ENCODE peak calls at places on chromosomes 16 and 17, in four cellular contexts. X, F, W and O are unnamed samples.

GRCh38 chr16:50096791-50097190 is 31.0 kb downstream of the HEATR3 start:
- DNase-seq in X (peak; percentile 63), F (no peak), W (no peak), O (no peak)

GRCh38 chr16:86303787-86304685 is 206.3 kb upstream of the FOXF1 start:
- DNase-seq in X (peak; percentile 64), F (no peak), W (no peak), O (no peak)

GRCh38 chr16:18833707-18834505 is 32.6 kb upstream of the ARL6IP1 start:
- DNase-seq in X (no peak), F (no peak), W (no peak), O (no peak)

GRCh38 chr17:75159196-75160031 is 5.1 kb upstream of the JPT1 start:
- DNase-seq in X (peak; percentile 78), F (no peak), W (no peak), O (peak; percentile 68)

GRCh38 chr16:69833791-69834282 is 71.7 kb downstream of the WWP2 start:
- DNase-seq in X (no peak), F (no peak), W (no peak), O (no peak)

GRCh38 chr17:614637-615546 is 99.7 kb downstream of the VPS53 start:
- DNase-seq in X (peak; percentile 72), F (no peak), W (no peak), O (no peak)

GRCh38 chr17:6374761-6375312 is 60.1 kb downstream of the AIPL1 start:
- DNase-seq in X (peak; percentile 61), F (peak; percentile 71), W (peak; percentile 61), O (peak; percentile 49)

GRCh38 chr16:19014456-19014855 is 30.7 kb downstream of the TMC7 start:
- DNase-seq in X (no peak), F (peak; percentile 37), W (no peak), O (peak; percentile 34)

GRCh38 chr17:2844386-2844785 is 48.1 kb downstream of the RAP1GAP2 start:
- DNase-seq in X (peak; percentile 29), F (peak; percentile 61), W (no peak), O (peak; percentile 72)

GRCh38 chr17:73630957-73631595 is 13.2 kb downstream of the SDK2 start:
- DNase-seq in X (no peak), F (no peak), W (no peak), O (no peak)

GRCh38 chr16:70391446-70391845 is 44.7 kb downstream of the DDX19A start:
- DNase-seq in X (no peak), F (no peak), W (no peak), O (no peak)

GRCh38 chr16:2226918-2227317 is 3.5 kb downstream of the E4F1 start:
- DNase-seq in X (no peak), F (no peak), W (no peak), O (no peak)

GRCh38 chr17:58960068-58960467 is 146.6 kb downstream of the TRIM37 start:
- DNase-seq in X (peak; percentile 74), F (no peak), W (no peak), O (peak; percentile 62)

GRCh38 chr17:36112572-36112971 is 8.9 kb downstream of the CCL4 start:
- DNase-seq in X (no peak), F (no peak), W (no peak), O (no peak)

GRCh38 chr17:2346475-2346874 is 9.2 kb downstream of the SGSM2 start:
- DNase-seq in X (no peak), F (no peak), W (no peak), O (no peak)

GRCh38 chr17:81837641-81838040 is 2.8 kb upstream of the PPP1R27 start:
- DNase-seq in X (peak; percentile 40), F (no peak), W (no peak), O (no peak)

GRCh38 chr17:352421-353212 is at the start of gene RPH3AL:
- DNase-seq in X (no peak), F (peak; percentile 54), W (no peak), O (peak; percentile 72)

GRCh38 chr17:80202197-80202596 is 17.9 kb downstream of the SGSH start:
- DNase-seq in X (no peak), F (no peak), W (no peak), O (no peak)

GRCh38 chr17:80201446-80201845 is 18.7 kb downstream of the SGSH start:
- DNase-seq in X (no peak), F (no peak), W (no peak), O (no peak)

GRCh38 chr17:80208050-80208449 is 12.1 kb downstream of the SGSH start:
- DNase-seq in X (no peak), F (no peak), W (no peak), O (no peak)

GRCh38 chr17:80203448-80204092 is 16.6 kb downstream of the SGSH start:
- DNase-seq in X (no peak), F (peak; percentile 47), W (no peak), O (peak; percentile 7)

DNA sequence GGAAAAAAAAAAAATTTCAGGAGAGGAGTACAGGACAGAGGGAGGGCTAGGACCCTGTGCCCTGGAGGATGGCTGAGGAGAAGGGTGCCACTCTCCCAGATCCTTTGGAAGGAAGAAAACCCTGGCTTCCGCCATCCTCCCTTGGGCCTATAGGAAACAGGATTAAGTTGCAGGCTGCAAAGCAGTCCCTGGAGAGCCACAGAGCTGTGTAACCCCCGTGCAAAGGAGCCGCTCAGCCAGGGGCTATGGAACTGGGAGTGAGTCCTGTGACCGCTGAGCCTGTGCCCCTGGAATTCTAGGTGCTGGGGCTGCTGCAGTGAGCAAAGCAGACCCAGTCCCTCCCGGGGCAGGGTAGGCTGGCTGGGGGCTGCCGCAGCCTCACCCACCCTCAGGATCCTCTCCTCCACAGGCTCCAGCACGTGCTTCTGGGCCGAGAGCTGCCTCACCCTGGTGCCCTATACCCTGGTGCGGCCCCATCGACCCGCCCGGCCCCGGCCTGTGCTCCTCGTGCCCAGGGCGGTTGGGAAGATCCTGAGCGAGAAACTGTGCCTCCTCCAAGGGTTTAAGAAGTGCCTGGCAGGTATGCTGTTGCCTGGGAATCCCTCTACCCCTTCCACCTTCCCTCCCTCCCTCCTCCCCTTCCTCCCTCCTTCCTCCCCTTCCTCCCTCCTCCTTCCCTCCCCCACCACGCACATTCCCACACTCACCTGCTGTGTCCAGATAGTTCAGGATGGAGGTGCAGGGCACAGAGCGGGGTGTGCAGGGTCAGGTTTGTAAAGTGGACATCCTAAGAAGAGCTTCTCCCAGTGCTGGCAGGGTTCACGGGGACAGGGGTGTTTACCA is 15.3 kb downstream of the SGSH start:
- DNase-seq in X (no peak), F (peak; percentile 36), W (no peak), O (no peak)
- H3K56ac ChIP-seq in X (no peak overlapping the region), F (no peak overlapping the region), W (no peak overlapping the region), O (no peak overlapping the region)

GRCh38 chr17:14510136-14510535 is 209.3 kb downstream of the HS3ST3B1 start:
- DNase-seq in X (peak; percentile 11), F (no peak), W (no peak), O (peak; percentile 45)

GRCh38 chr17:14506364-14506763 is 205.5 kb downstream of the HS3ST3B1 start:
- DNase-seq in X (no peak), F (no peak), W (no peak), O (no peak)

GRCh38 chr17:14513835-14514234 is 213.0 kb downstream of the HS3ST3B1 start:
- DNase-seq in X (no peak), F (peak; percentile 58), W (no peak), O (peak; percentile 28)

GRCh38 chr17:14508156-14508555 is 207.3 kb downstream of the HS3ST3B1 start:
- DNase-seq in X (no peak), F (no peak), W (no peak), O (no peak)
- H3K56ac ChIP-seq in X (no peak overlapping the region), F (no peak overlapping the region), W (no peak overlapping the region), O (no peak overlapping the region)

GRCh38 chr17:34647511-34647910 is 68.1 kb downstream of the TMEM132E start:
- DNase-seq in X (no peak), F (no peak), W (no peak), O (peak; percentile 34)

GRCh38 chr17:34654276-34654675 is 74.9 kb downstream of the TMEM132E start:
- DNase-seq in X (no peak), F (no peak), W (no peak), O (peak; percentile 11)

GRCh38 chr17:34651267-34651955 is 72.0 kb downstream of the TMEM132E start:
- DNase-seq in X (no peak), F (no peak), W (no peak), O (no peak)

GRCh38 chr17:34652001-34652400 is 72.6 kb downstream of the TMEM132E start:
- DNase-seq in X (no peak), F (no peak), W (no peak), O (peak; percentile 75)

GRCh38 chr17:34650361-34650760 is 71.0 kb downstream of the TMEM132E start:
- DNase-seq in X (no peak), F (no peak), W (no peak), O (no peak)
- H3K56ac ChIP-seq in X (no peak overlapping the region), F (no peak overlapping the region), W (no peak overlapping the region), O (no peak overlapping the region)

GRCh38 chr16:87664792-87665191 is 62.5 kb downstream of the JPH3 start:
- DNase-seq in X (no peak), F (no peak), W (no peak), O (no peak)
- H3K56ac ChIP-seq in X (no peak overlapping the region), F (no peak overlapping the region), W (no peak overlapping the region), O (no peak overlapping the region)

GRCh38 chr17:10127819-10128375 is 70.5 kb downstream of the GAS7 start:
- DNase-seq in X (peak; percentile 99), F (no peak), W (no peak), O (peak; percentile 77)
- H3K56ac ChIP-seq in X (peak overlapping the region; percentile 99), F (no peak overlapping the region), W (no peak overlapping the region), O (peak overlapping the region; percentile 57)

GRCh38 chr16:55255890-55256289 is 68.1 kb upstream of the IRX6 start:
- DNase-seq in X (no peak), F (no peak), W (no peak), O (peak; percentile 48)

GRCh38 chr16:55253987-55254386 is 70.0 kb upstream of the IRX6 start:
- DNase-seq in X (no peak), F (no peak), W (no peak), O (no peak)

GRCh38 chr16:55256412-55257016 is 67.5 kb upstream of the IRX6 start:
- DNase-seq in X (no peak), F (no peak), W (no peak), O (no peak)

GRCh38 chr16:55261301-55261700 is 62.7 kb upstream of the IRX6 start:
- DNase-seq in X (no peak), F (no peak), W (no peak), O (no peak)

DNA sequence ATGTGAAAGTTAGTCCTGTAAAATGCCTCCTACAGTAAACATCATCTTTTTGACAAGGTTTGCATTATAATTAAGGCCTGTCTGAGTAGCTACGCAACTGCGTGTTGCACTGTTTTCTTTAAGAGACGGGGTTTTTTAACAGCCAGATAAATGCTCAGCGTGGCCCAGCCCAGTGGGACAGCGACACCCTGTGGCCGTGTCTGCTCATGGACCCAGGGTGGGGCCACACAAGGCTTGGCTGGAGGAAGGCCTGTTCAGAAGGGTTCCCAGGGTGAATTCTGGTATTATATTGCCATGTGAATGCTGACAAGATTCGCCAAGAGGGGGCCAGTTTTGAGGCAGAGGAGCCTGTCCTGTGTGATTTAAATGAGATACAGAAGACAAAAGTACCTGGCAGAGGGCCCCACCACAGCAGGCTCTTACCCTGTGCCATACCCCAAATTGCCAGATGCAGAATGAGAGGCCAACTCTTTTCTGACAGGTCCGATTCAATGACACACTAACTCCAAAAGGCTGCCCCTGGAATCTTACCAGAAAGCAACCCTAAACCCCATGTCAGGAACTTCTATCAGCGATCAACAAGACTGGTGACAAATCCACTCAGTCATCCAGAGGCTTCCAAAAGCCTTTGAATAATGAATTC is 65.9 kb upstream of the IRX6 start:
- DNase-seq in X (peak; percentile 26), F (peak; percentile 80), W (peak; percentile 92), O (peak; percentile 74)
- H3K56ac ChIP-seq in X (no peak overlapping the region), F (no peak overlapping the region), W (no peak overlapping the region), O (no peak overlapping the region)

DNA sequence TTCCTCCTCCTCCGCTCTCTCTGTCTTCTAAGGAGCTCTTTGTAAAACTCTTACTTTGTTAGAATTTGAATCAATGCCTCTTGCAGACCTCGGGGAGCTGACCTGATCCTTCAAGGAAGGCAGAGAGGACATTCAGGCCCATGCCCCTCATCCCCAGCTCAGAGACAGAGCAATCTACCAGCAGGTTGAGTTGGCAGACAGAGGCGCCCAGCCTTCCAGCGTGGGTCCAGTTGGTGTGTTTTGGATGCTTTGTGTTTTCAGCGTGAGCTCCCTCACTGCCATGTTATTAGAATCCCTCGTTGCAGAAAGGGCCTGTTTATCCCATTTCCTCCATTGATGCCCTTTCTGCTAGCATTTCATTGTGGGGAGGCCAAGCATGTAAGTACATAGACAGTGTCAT is 167.1 kb downstream of the CMIP start:
- DNase-seq in X (no peak), F (no peak), W (no peak), O (no peak)
- H3K56ac ChIP-seq in X (no peak overlapping the region), F (no peak overlapping the region), W (no peak overlapping the region), O (peak overlapping the region; percentile 58)